ENCODE peak calls at places on chromosomes 11 and 22, in seven cellular contexts. One of them, this sample, is unnamed. For H3K4me1, the result is how much of the 10 kb centered on the place peaks cover.

GRCh38 chr11:89420981-89421380 is 70.2 kb downstream of the NOX4 start:
- DNase-seq in keratinocyte: no peak
- DNase-seq in lung: no peak
- DNase-seq in fibroblast of lung: no peak
- DNase-seq in tibial nerve: no peak
- DNase-seq in mucosa of descending colon: no peak
- DNase-seq in pancreas: no peak
- DNase-seq in this sample: no peak

GRCh38 chr11:689630-690029 is 5.4 kb downstream of the DEAF1 start:
- DNase-seq in pancreas: no peak
- DNase-seq in mucosa of descending colon: no peak
- DNase-seq in lung: no peak
- DNase-seq in keratinocyte: no peak
- DNase-seq in fibroblast of lung: no peak
- DNase-seq in tibial nerve: no peak
- DNase-seq in this sample: no peak

GRCh38 chr22:44698531-44699421 is 3.2 kb upstream of the PRR5 start:
- DNase-seq in keratinocyte: no peak
- DNase-seq in pancreas: no peak
- DNase-seq in mucosa of descending colon: no peak
- DNase-seq in fibroblast of lung: peak
- DNase-seq in lung: no peak
- DNase-seq in tibial nerve: peak
- DNase-seq in this sample: peak

GRCh38 chr22:33853200-33854097 is 66.8 kb downstream of the LARGE1 start:
- DNase-seq in mucosa of descending colon: peak
- DNase-seq in tibial nerve: peak
- DNase-seq in fibroblast of lung: peak
- DNase-seq in keratinocyte: no peak
- DNase-seq in lung: peak
- DNase-seq in pancreas: peak
- DNase-seq in this sample: peak

GRCh38 chr11:67060111-67060522 is 3.5 kb downstream of the RHOD start:
- DNase-seq in mucosa of descending colon: no peak
- DNase-seq in fibroblast of lung: no peak
- DNase-seq in tibial nerve: no peak
- DNase-seq in keratinocyte: no peak
- DNase-seq in lung: no peak
- DNase-seq in pancreas: no peak
- DNase-seq in this sample: peak

GRCh38 chr22:46239261-46240048 is 10.6 kb downstream of the CDPF1 start:
- DNase-seq in mucosa of descending colon: no peak
- DNase-seq in tibial nerve: no peak
- DNase-seq in fibroblast of lung: no peak
- DNase-seq in keratinocyte: no peak
- DNase-seq in pancreas: no peak
- DNase-seq in lung: no peak
- DNase-seq in this sample: no peak

GRCh38 chr11:20397281-20397680 is 9.8 kb downstream of the PRMT3 start:
- DNase-seq in mucosa of descending colon: peak
- DNase-seq in lung: no peak
- DNase-seq in fibroblast of lung: peak
- DNase-seq in keratinocyte: no peak
- DNase-seq in pancreas: no peak
- DNase-seq in tibial nerve: no peak
- DNase-seq in this sample: no peak

GRCh38 chr11:36702330-36703054 is 104.5 kb upstream of the RAG2 start:
- DNase-seq in mucosa of descending colon: peak
- DNase-seq in tibial nerve: no peak
- DNase-seq in fibroblast of lung: peak
- DNase-seq in pancreas: peak
- DNase-seq in keratinocyte: peak
- DNase-seq in lung: peak
- DNase-seq in this sample: peak

GRCh38 chr11:85756401-85757200 is 54.3 kb downstream of the SYTL2 start:
- DNase-seq in tibial nerve: no peak
- DNase-seq in mucosa of descending colon: peak
- DNase-seq in keratinocyte: no peak
- DNase-seq in fibroblast of lung: no peak
- DNase-seq in pancreas: no peak
- DNase-seq in lung: no peak
- DNase-seq in this sample: no peak

DNA sequence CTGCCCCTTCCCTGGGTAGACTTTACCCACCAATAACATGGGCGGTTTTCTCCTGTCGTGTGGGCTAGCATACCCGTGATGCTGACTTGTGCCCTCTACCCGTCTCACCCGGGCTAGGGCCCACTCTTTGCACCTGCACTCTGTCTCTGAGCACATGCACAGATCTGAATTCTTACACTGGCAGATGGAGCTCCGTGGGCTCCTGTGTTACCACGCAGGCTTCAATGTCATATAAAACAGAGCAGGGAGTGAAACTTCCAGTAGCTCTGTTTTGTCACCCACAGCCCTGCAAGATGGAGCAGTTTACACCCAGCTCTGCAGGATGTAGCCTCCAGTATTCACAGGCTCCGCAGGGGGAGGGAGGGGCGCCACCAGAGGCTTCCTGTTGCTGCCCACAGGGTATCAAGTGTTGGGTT is 1.7 kb downstream of the DGKZ start:
- DNase-seq in fibroblast of lung: no peak
- DNase-seq in lung: no peak
- DNase-seq in mucosa of descending colon: peak
- DNase-seq in pancreas: no peak
- DNase-seq in keratinocyte: no peak
- DNase-seq in tibial nerve: no peak
- DNase-seq in this sample: no peak
- H3K4me1 ChIP-seq in fibroblast of lung: under half
- H3K4me1 ChIP-seq in lung: under half
- H3K4me1 ChIP-seq in mucosa of descending colon: under half
- H3K4me1 ChIP-seq in pancreas: under half
- H3K4me1 ChIP-seq in keratinocyte: half or more
- H3K4me1 ChIP-seq in tibial nerve: half or more
- H3K4me1 ChIP-seq in this sample: under half

GRCh38 chr22:31340360-31340759 is 5.8 kb downstream of the PATZ1 start:
- DNase-seq in fibroblast of lung: no peak
- DNase-seq in keratinocyte: no peak
- DNase-seq in tibial nerve: no peak
- DNase-seq in mucosa of descending colon: no peak
- DNase-seq in pancreas: no peak
- DNase-seq in lung: no peak
- DNase-seq in this sample: no peak

GRCh38 chr22:31340765-31341247 is 5.3 kb downstream of the PATZ1 start:
- DNase-seq in mucosa of descending colon: no peak
- DNase-seq in fibroblast of lung: no peak
- DNase-seq in tibial nerve: no peak
- DNase-seq in pancreas: no peak
- DNase-seq in keratinocyte: no peak
- DNase-seq in lung: no peak
- DNase-seq in this sample: no peak

GRCh38 chr22:31343235-31344191 is 2.6 kb downstream of the PATZ1 start:
- DNase-seq in mucosa of descending colon: peak
- DNase-seq in keratinocyte: no peak
- DNase-seq in pancreas: peak
- DNase-seq in lung: peak
- DNase-seq in fibroblast of lung: peak
- DNase-seq in tibial nerve: no peak
- DNase-seq in this sample: peak

GRCh38 chr22:31342389-31343125 is 3.6 kb downstream of the PATZ1 start:
- DNase-seq in pancreas: no peak
- DNase-seq in mucosa of descending colon: no peak
- DNase-seq in lung: no peak
- DNase-seq in keratinocyte: no peak
- DNase-seq in fibroblast of lung: no peak
- DNase-seq in tibial nerve: no peak
- DNase-seq in this sample: no peak

GRCh38 chr22:31341386-31342088 is 4.6 kb downstream of the PATZ1 start:
- DNase-seq in tibial nerve: no peak
- DNase-seq in lung: no peak
- DNase-seq in keratinocyte: no peak
- DNase-seq in mucosa of descending colon: no peak
- DNase-seq in pancreas: no peak
- DNase-seq in fibroblast of lung: no peak
- DNase-seq in this sample: no peak
- H3K4me1 ChIP-seq in tibial nerve: half or more
- H3K4me1 ChIP-seq in lung: under half
- H3K4me1 ChIP-seq in keratinocyte: under half
- H3K4me1 ChIP-seq in mucosa of descending colon: under half
- H3K4me1 ChIP-seq in pancreas: under half
- H3K4me1 ChIP-seq in fibroblast of lung: under half
- H3K4me1 ChIP-seq in this sample: under half

GRCh38 chr22:40451230-40451629 is 80.8 kb downstream of the SGSM3 start:
- DNase-seq in pancreas: no peak
- DNase-seq in keratinocyte: no peak
- DNase-seq in lung: no peak
- DNase-seq in fibroblast of lung: no peak
- DNase-seq in mucosa of descending colon: no peak
- DNase-seq in tibial nerve: no peak
- DNase-seq in this sample: no peak

GRCh38 chr22:40449676-40450035 is 79.3 kb downstream of the SGSM3 start:
- DNase-seq in keratinocyte: no peak
- DNase-seq in fibroblast of lung: peak
- DNase-seq in pancreas: no peak
- DNase-seq in mucosa of descending colon: no peak
- DNase-seq in tibial nerve: no peak
- DNase-seq in lung: no peak
- DNase-seq in this sample: no peak

GRCh38 chr22:40452730-40453487 is 82.5 kb downstream of the SGSM3 start:
- DNase-seq in tibial nerve: no peak
- DNase-seq in pancreas: no peak
- DNase-seq in lung: no peak
- DNase-seq in fibroblast of lung: no peak
- DNase-seq in keratinocyte: no peak
- DNase-seq in mucosa of descending colon: no peak
- DNase-seq in this sample: no peak

GRCh38 chr22:40453676-40454075 is 83.3 kb downstream of the SGSM3 start:
- DNase-seq in mucosa of descending colon: no peak
- DNase-seq in tibial nerve: no peak
- DNase-seq in pancreas: no peak
- DNase-seq in keratinocyte: no peak
- DNase-seq in lung: no peak
- DNase-seq in fibroblast of lung: peak
- DNase-seq in this sample: no peak

GRCh38 chr22:40450651-40451050 is 80.3 kb downstream of the SGSM3 start:
- DNase-seq in fibroblast of lung: no peak
- DNase-seq in mucosa of descending colon: no peak
- DNase-seq in keratinocyte: no peak
- DNase-seq in lung: no peak
- DNase-seq in pancreas: no peak
- DNase-seq in tibial nerve: no peak
- DNase-seq in this sample: no peak
- H3K4me1 ChIP-seq in fibroblast of lung: under half
- H3K4me1 ChIP-seq in mucosa of descending colon: under half
- H3K4me1 ChIP-seq in keratinocyte: under half
- H3K4me1 ChIP-seq in lung: under half
- H3K4me1 ChIP-seq in pancreas: under half
- H3K4me1 ChIP-seq in tibial nerve: half or more
- H3K4me1 ChIP-seq in this sample: under half

DNA sequence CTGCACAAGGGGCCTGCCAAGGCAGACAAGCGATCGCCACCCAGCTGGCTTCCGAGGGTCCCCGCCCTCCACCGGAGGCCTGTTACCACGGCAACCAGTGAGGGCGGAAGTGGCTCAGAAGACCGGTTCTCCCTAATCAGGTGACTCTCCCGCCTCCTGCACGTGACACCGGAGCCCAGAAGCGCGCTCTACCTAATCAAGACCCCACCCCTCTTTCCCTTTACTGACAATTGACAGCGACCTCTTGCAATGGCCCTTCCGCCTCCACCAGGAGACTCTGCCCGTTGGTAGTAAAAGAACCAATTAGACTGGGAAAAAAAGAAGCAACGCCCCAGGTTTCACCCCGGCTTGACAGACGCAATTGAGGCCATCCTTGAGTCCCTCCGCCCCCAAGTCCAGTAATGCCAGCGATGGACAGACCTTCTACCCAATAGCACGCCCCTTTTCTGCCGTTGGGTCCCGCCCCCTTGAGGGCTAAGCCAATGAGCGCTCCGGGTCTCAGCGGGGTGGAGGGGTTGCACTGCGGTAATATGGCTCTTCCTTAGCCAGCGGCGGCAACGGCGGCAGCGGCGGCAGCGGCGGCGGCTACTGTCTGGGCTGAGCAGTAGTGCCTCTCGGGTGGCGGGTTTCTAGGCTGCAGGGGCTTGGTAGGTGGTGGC is at the start of gene UVRAG:
- DNase-seq in mucosa of descending colon: peak
- DNase-seq in pancreas: peak
- DNase-seq in lung: peak
- DNase-seq in keratinocyte: peak
- DNase-seq in tibial nerve: peak
- DNase-seq in fibroblast of lung: peak
- DNase-seq in this sample: peak
- H3K4me1 ChIP-seq in mucosa of descending colon: under half
- H3K4me1 ChIP-seq in pancreas: under half
- H3K4me1 ChIP-seq in lung: under half
- H3K4me1 ChIP-seq in keratinocyte: under half
- H3K4me1 ChIP-seq in tibial nerve: under half
- H3K4me1 ChIP-seq in fibroblast of lung: under half
- H3K4me1 ChIP-seq in this sample: under half

GRCh38 chr11:11421509-11421908 is 68.5 kb upstream of the CSNK2A3 start:
- DNase-seq in tibial nerve: no peak
- DNase-seq in keratinocyte: no peak
- DNase-seq in mucosa of descending colon: no peak
- DNase-seq in pancreas: no peak
- DNase-seq in fibroblast of lung: no peak
- DNase-seq in lung: no peak
- DNase-seq in this sample: no peak
- H3K4me1 ChIP-seq in tibial nerve: under half
- H3K4me1 ChIP-seq in keratinocyte: under half
- H3K4me1 ChIP-seq in mucosa of descending colon: under half
- H3K4me1 ChIP-seq in pancreas: under half
- H3K4me1 ChIP-seq in fibroblast of lung: under half
- H3K4me1 ChIP-seq in lung: under half
- H3K4me1 ChIP-seq in this sample: under half

GRCh38 chr11:12088047-12088481 is 22.3 kb upstream of the MICAL2 start:
- DNase-seq in tibial nerve: no peak
- DNase-seq in mucosa of descending colon: peak
- DNase-seq in fibroblast of lung: peak
- DNase-seq in pancreas: no peak
- DNase-seq in keratinocyte: no peak
- DNase-seq in lung: no peak
- DNase-seq in this sample: no peak
- H3K4me1 ChIP-seq in tibial nerve: half or more
- H3K4me1 ChIP-seq in mucosa of descending colon: half or more
- H3K4me1 ChIP-seq in fibroblast of lung: under half
- H3K4me1 ChIP-seq in pancreas: under half
- H3K4me1 ChIP-seq in keratinocyte: half or more
- H3K4me1 ChIP-seq in lung: under half
- H3K4me1 ChIP-seq in this sample: under half

This sample was measured in H9.